ENCODE peak calls at places on chromosome 19, in eight cellular contexts. R, K, U, I, N, G, Q and H are unnamed samples.

GRCh38 chr19:38204096-38204495 is 19.9 kb downstream of the DPF1 start:
- DNase-seq in R (no peak), K (no peak), U (no peak), I (no peak), N (no peak), G (no peak), Q (no peak), H (no peak)

GRCh38 chr19:28074773-28075172 is 1138.2 kb downstream of the UQCRFS1 start:
- DNase-seq in R (no peak), K (no peak), U (no peak), I (no peak), N (no peak), G (no peak), Q (no peak), H (no peak)

GRCh38 chr19:7928741-7929701 is 3.1 kb upstream of the CTXN1 start:
- DNase-seq in R (no peak), K (no peak), U (peak), I (peak), N (no peak), G (peak), Q (peak), H (peak)

GRCh38 chr19:50203281-50204080 is at the start of gene MYH14:
- DNase-seq in R (peak), K (peak), U (peak), I (no peak), N (peak), G (peak), Q (no peak), H (no peak)

GRCh38 chr19:45584332-45585157 is at the start of gene OPA3:
- DNase-seq in R (peak), K (peak), U (peak), I (peak), N (peak), G (peak), Q (peak), H (peak)

GRCh38 chr19:34926685-34927375 is at the start of gene ZNF30:
- DNase-seq in R (peak), K (peak), U (peak), I (peak), N (peak), G (peak), Q (peak), H (peak)

GRCh38 chr19:11264452-11265176 is 2.3 kb upstream of the DOCK6 start:
- DNase-seq in R (no peak), K (peak), U (no peak), I (peak), N (peak), G (no peak), Q (no peak), H (no peak)

GRCh38 chr19:11197291-11198174 is at the start of gene KANK2:
- DNase-seq in R (peak), K (peak), U (peak), I (peak), N (peak), G (peak), Q (peak), H (peak)

GRCh38 chr19:38850976-38851621 is 1.3 kb upstream of the HNRNPL start:
- DNase-seq in R (peak), K (peak), U (no peak), I (no peak), N (peak), G (no peak), Q (no peak), H (peak)

GRCh38 chr19:47225746-47226425 is 5.1 kb downstream of the BBC3 start:
- DNase-seq in R (peak), K (peak), U (peak), I (peak), N (peak), G (peak), Q (peak), H (peak)

GRCh38 chr19:29680447-29680846 is 15.2 kb downstream of the PLEKHF1 start:
- DNase-seq in R (peak), K (peak), U (no peak), I (no peak), N (peak), G (no peak), Q (no peak), H (no peak)

GRCh38 chr19:3224346-3225325 is at the start of gene CELF5:
- DNase-seq in R (no peak), K (peak), U (peak), I (no peak), N (peak), G (peak), Q (no peak), H (peak)

GRCh38 chr19:42401365-42402303 is 11.5 kb upstream of the CNFN start:
- DNase-seq in R (peak), K (peak), U (peak), I (peak), N (peak), G (peak), Q (peak), H (peak)

GRCh38 chr19:6738726-6739389 is 622 bp upstream of the TRIP10 start:
- DNase-seq in R (peak), K (peak), U (no peak), I (no peak), N (peak), G (peak), Q (peak), H (no peak)

GRCh38 chr19:54137913-54138776 is 583 bp downstream of the CNOT3 start:
- DNase-seq in R (peak), K (no peak), U (no peak), I (no peak), N (peak), G (no peak), Q (no peak), H (no peak)

GRCh38 chr19:35559281-35559659 is 4.2 kb downstream of the ATP4A start:
- DNase-seq in R (peak), K (no peak), U (no peak), I (no peak), N (no peak), G (no peak), Q (no peak), H (no peak)

GRCh38 chr19:29062486-29063435 is 150.2 kb downstream of the UQCRFS1 start:
- DNase-seq in R (no peak), K (no peak), U (no peak), I (no peak), N (no peak), G (no peak), Q (no peak), H (no peak)

GRCh38 chr19:43581467-43581866 is 5.9 kb downstream of the PINLYP start:
- DNase-seq in R (no peak), K (no peak), U (no peak), I (no peak), N (no peak), G (no peak), Q (no peak), H (no peak)

GRCh38 chr19:18203408-18203862 is 407 bp downstream of the RAB3A start:
- DNase-seq in R (peak), K (peak), U (no peak), I (no peak), N (peak), G (no peak), Q (no peak), H (no peak)

GRCh38 chr19:7869910-7870511 is 4.2 kb downstream of the PRR36 start:
- DNase-seq in R (peak), K (no peak), U (no peak), I (peak), N (peak), G (peak), Q (no peak), H (peak)

GRCh38 chr19:6706633-6706958 is 13.9 kb downstream of the C3 start:
- DNase-seq in R (no peak), K (no peak), U (no peak), I (no peak), N (no peak), G (no peak), Q (no peak), H (no peak)

GRCh38 chr19:18442941-18443340 is 5.0 kb upstream of the ISYNA1 start:
- DNase-seq in R (no peak), K (no peak), U (no peak), I (no peak), N (no peak), G (no peak), Q (no peak), H (no peak)

GRCh38 chr19:47049307-47049700 is 880 bp upstream of the TMEM160 start:
- DNase-seq in R (no peak), K (no peak), U (peak), I (peak), N (no peak), G (peak), Q (peak), H (peak)

GRCh38 chr19:19354932-19355331 is 34.3 kb downstream of the MAU2 start:
- DNase-seq in R (no peak), K (no peak), U (no peak), I (no peak), N (no peak), G (no peak), Q (no peak), H (no peak)

GRCh38 chr19:57171551-57172081 is 4.3 kb upstream of the DUXA start:
- DNase-seq in R (peak), K (peak), U (peak), I (no peak), N (no peak), G (peak), Q (peak), H (peak)

GRCh38 chr19:4101496-4101770 is 22.5 kb downstream of the MAP2K2 start:
- DNase-seq in R (no peak), K (no peak), U (no peak), I (no peak), N (no peak), G (no peak), Q (no peak), H (no peak)

GRCh38 chr19:40555978-40556689 is 20.5 kb upstream of the SHKBP1 start:
- DNase-seq in R (no peak), K (no peak), U (no peak), I (no peak), N (no peak), G (no peak), Q (no peak), H (no peak)

GRCh38 chr19:46630806-46631205 is 5.2 kb downstream of the GNG8 start:
- DNase-seq in R (no peak), K (no peak), U (no peak), I (no peak), N (no peak), G (no peak), Q (no peak), H (no peak)

GRCh38 chr19:16067205-16067938 is 8.9 kb upstream of the TPM4 start:
- DNase-seq in R (peak), K (peak), U (peak), I (peak), N (peak), G (peak), Q (peak), H (peak)
- H3K4me3 ChIP-seq in R (peak), K (no peak), U (peak), I (peak), N (peak), G (peak), Q (peak), H (peak)

GRCh38 chr19:56120371-56121179 is 520 bp downstream of the ZNF787 start:
- DNase-seq in R (peak), K (peak), U (peak), I (peak), N (peak), G (peak), Q (peak), H (peak)
- TF ChIP-seq CTCF in R (peak), K (peak), U (peak), I (peak), N (peak), G (peak), Q (no peak), H (peak)

GRCh38 chr19:30719991-30720329 is 347.8 kb downstream of the ZNF536 start:
- DNase-seq in R (no peak), K (peak), U (peak), I (no peak), N (no peak), G (no peak), Q (no peak), H (no peak)

GRCh38 chr19:30717381-30717780 is 345.2 kb downstream of the ZNF536 start:
- DNase-seq in R (peak), K (no peak), U (no peak), I (no peak), N (no peak), G (no peak), Q (no peak), H (no peak)

GRCh38 chr19:30718014-30718413 is 345.8 kb downstream of the ZNF536 start:
- DNase-seq in R (no peak), K (no peak), U (no peak), I (no peak), N (no peak), G (no peak), Q (no peak), H (no peak)

GRCh38 chr19:30718728-30719127 is 346.5 kb downstream of the ZNF536 start:
- DNase-seq in R (no peak), K (no peak), U (no peak), I (no peak), N (no peak), G (no peak), Q (no peak), H (no peak)

DNA sequence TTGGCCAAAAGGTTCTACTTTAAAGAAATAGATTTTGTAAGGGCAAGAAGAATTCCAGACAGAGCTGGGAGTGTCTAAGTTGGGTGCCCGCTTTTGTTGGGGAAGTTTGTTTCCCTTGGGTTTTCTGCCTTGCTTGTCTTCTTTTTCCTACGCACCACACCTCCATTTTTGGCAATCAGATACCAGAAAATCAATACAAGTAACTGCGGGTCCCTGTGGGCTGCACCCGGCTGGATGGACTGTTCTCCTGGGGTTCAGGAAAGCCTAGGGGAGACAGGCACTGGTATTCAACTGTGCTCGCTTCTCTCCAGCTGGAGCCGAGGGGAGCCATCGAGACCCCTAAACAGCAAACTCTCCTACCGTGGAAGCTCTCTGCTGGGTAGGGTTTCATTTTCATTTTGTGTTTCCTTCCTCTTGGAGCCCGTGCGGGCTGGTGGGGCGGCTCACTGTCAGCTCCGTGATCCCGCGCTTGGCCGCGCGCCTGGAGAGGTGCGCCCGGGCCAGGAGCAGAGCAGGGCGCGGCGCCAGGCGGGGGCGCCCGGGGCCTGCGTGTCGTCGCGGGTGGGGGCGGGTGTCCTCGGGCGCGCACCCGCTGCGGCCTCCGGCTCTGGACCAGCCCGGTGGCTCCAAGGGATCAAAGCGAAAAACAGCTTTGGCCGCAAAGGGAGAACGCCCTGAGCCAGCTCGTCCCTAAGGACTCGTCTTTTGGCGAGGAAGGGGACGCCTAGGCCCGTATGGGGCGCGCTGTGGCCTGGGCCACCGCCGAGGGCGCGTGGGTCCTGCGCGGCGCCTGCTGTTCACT is 347.2 kb downstream of the ZNF536 start:
- DNase-seq in R (peak), K (peak), U (peak), I (no peak), N (peak), G (peak), Q (peak), H (peak)
- H3K4me3 ChIP-seq in R (peak), K (peak), U (peak), I (peak), N (peak), G (peak), Q (peak), H (peak)

DNA sequence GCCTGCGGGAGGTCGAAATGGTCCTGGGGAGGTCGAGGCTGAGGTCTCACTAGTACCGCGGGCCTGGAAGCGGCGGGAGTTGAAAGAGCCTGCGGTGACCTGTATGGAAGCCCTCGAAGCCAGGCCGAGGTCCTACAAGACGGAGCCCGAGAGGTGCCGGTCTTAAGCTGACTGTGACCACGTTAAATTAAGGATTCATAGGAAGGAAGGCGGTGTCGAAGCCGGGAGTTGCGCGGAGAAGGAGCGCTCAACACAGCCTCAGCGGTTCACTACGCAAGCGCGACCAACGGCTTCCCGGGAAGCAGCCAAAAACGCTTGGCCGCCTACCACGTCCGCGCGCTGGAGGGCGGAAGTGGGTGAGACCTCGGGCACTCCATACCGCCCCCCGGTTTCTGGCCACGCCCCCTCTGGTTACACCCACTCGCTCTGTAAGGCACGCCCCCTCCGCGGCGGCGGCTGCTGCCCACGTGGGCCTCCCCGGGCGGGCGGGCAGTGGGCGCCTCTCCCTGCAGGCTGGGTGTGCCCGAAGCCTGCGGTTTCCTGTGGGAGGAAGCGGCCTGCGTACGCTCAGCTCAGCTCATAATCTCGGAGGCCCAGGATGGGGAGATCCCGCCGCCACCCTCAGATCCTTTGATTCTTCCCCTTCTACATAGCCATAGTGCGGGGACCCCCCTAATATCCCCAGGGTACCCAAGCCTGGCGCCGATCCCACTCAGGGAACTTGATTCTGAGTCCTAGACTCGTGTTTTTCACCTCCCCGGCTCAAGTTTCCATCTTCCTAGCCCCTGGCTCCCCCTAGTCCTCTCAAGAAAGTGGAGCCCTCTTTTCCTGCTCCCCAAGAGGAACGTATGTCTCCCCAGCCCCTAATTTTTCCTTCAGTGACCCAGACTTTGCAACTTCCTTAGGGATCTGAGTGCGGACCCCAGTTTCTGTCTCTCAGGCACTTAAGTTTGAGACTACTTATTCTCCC is 3.4 kb upstream of the EMP3 start:
- DNase-seq in R (peak), K (peak), U (peak), I (peak), N (peak), G (peak), Q (peak), H (peak)
- TF ChIP-seq CTCF in R (peak), K (no peak), U (no peak), I (peak), N (no peak), G (no peak), Q (no peak), H (no peak)

DNA sequence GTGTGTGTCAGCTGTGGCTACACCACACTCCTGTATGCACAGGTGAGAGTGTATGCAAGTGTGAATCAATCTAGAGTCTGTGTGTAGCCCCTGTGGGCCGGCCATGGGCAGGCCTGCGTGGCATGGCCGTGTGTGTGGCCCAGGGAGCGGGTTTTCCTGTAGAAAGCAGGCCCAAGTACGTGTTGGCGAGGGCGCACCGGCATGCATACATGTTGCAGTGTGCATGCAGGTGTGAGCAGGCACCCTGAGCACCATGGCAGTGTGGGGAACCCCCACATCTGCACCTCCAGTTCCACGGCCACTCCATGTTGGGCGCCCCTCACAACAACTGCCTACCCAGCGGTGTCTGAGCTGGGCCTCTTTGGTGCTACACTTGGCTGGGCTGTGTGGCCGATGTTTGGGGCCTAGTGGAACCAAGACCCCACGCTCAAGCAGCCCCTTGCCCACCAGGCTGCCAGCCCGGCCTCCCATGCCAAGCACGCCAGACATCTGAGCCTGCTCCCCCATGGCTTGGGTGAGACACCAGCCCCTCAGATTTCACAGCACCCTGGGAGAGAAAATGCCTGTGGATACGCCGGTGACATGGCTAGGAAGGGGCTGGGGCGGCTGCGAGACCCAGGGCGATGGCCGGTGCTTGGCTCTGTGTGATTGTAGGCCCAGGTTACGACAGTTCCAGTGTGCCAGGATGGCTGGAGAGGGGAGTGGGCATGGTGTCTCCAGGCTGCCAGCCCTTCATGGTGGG is 2.1 kb downstream of the NFIX start:
- DNase-seq in R (peak), K (no peak), U (no peak), I (no peak), N (no peak), G (no peak), Q (no peak), H (no peak)
- H3K4me3 ChIP-seq in R (no peak), K (peak), U (peak), I (no peak), N (peak), G (peak), Q (peak), H (peak)

GRCh38 chr19:17076539-17076919 is 952 bp downstream of the MYO9B start:
- DNase-seq in R (peak), K (no peak), U (peak), I (peak), N (no peak), G (no peak), Q (no peak), H (no peak)

GRCh38 chr19:17075035-17075859 is at the start of the genes HAUS8 and MYO9B:
- DNase-seq in R (peak), K (peak), U (peak), I (peak), N (peak), G (peak), Q (peak), H (peak)

GRCh38 chr19:17077447-17078028 is 2.0 kb downstream of the MYO9B start:
- DNase-seq in R (no peak), K (no peak), U (no peak), I (no peak), N (no peak), G (no peak), Q (no peak), H (no peak)

GRCh38 chr19:17074628-17075034 is 621 bp downstream of the HAUS8 start:
- DNase-seq in R (no peak), K (no peak), U (no peak), I (no peak), N (no peak), G (no peak), Q (no peak), H (no peak)

GRCh38 chr19:17075860-17076538 is 422 bp downstream of the MYO9B start:
- DNase-seq in R (peak), K (peak), U (no peak), I (peak), N (peak), G (no peak), Q (no peak), H (peak)
- TF ChIP-seq CTCF in R (no peak), K (no peak), U (no peak), I (no peak), N (no peak), G (no peak), Q (no peak), H (no peak)

GRCh38 chr19:1776606-1777147 is 23.4 kb downstream of the ONECUT3 start:
- DNase-seq in R (no peak), K (no peak), U (no peak), I (no peak), N (no peak), G (no peak), Q (no peak), H (no peak)
- H3K4me3 ChIP-seq in R (no peak), K (no peak), U (no peak), I (no peak), N (no peak), G (no peak), Q (no peak), H (no peak)